ENCODE peak calls at places on chromosomes 5 and 9, in four cellular contexts. V, G, Z and O are unnamed samples.

GRCh38 chr5:59146729-59147128 is 563.9 kb downstream of the RAB3C start:
- DNase-seq in V (no peak), G (no peak), Z (no peak), O (no peak)

GRCh38 chr5:17186271-17186670 is 31.2 kb upstream of the BASP1 start:
- DNase-seq in V (peak; percentile 37), G (no peak), Z (no peak), O (no peak)

GRCh38 chr5:9316041-9316440 is 229.8 kb downstream of the SEMA5A start:
- DNase-seq in V (no peak), G (no peak), Z (no peak), O (no peak)

GRCh38 chr9:129174724-129175514 is 3.1 kb downstream of the IER5L start:
- DNase-seq in V (peak; percentile 90), G (peak; percentile 83), Z (peak; percentile 77), O (peak; percentile 57)

GRCh38 chr9:93079371-93079770 is 16.6 kb upstream of the CARD19 start:
- DNase-seq in V (no peak), G (no peak), Z (no peak), O (no peak)

GRCh38 chr5:79858097-79858723 is 132.9 kb downstream of the MTX3 start:
- DNase-seq in V (peak; percentile 55), G (peak; percentile 65), Z (peak; percentile 94), O (peak; percentile 43)

GRCh38 chr5:104754311-104754995 is 1191.9 kb upstream of the NUDT12 start:
- DNase-seq in V (no peak), G (no peak), Z (no peak), O (no peak)

GRCh38 chr5:74641778-74642542 is 1.4 kb upstream of the ENC1 start:
- DNase-seq in V (peak; percentile 87), G (no peak), Z (peak; percentile 59), O (peak; percentile 62)

GRCh38 chr5:147397616-147398015 is 112.3 kb downstream of the DPYSL3 start:
- DNase-seq in V (no peak), G (no peak), Z (no peak), O (no peak)

GRCh38 chr5:171748720-171749119 is 36.9 kb upstream of the SMIM23 start:
- DNase-seq in V (no peak), G (no peak), Z (no peak), O (no peak)

GRCh38 chr5:56838409-56839039 is 23.2 kb downstream of the MAP3K1 start:
- DNase-seq in V (peak; percentile 74), G (no peak), Z (no peak), O (peak; percentile 33)

GRCh38 chr9:126436545-126437269 is 110.1 kb downstream of the MVB12B start:
- DNase-seq in V (peak; percentile 22), G (no peak), Z (no peak), O (no peak)

GRCh38 chr5:15354011-15354410 is 146.0 kb upstream of the FBXL7 start:
- DNase-seq in V (no peak), G (no peak), Z (no peak), O (no peak)

GRCh38 chr5:122300374-122300773 is 11.7 kb upstream of the SNCAIP start:
- DNase-seq in V (no peak), G (no peak), Z (no peak), O (no peak)

GRCh38 chr5:7856855-7857254 is 5.9 kb upstream of the CFAP90 start:
- DNase-seq in V (peak; percentile 28), G (peak; percentile 34), Z (peak; percentile 56), O (peak; percentile 38)

GRCh38 chr9:121269030-121269887 is 1.3 kb downstream of the GSN start:
- DNase-seq in V (no peak), G (no peak), Z (no peak), O (no peak)

GRCh38 chr9:100489836-100490235 is 16.9 kb downstream of the TMEFF1 start:
- DNase-seq in V (no peak), G (no peak), Z (no peak), O (no peak)

GRCh38 chr5:83524345-83524744 is 52.8 kb downstream of the VCAN start:
- DNase-seq in V (no peak), G (no peak), Z (no peak), O (no peak)
- H3K36me3 ChIP-seq in V (peaks cover 6% of the 10 kb centered on the region), G (no peaks in the 10 kb centered on the region), Z (peaks cover 37% of the 10 kb centered on the region), O (no peaks in the 10 kb centered on the region)

GRCh38 chr5:111551120-111551519 is 38.8 kb upstream of the STARD4 start:
- DNase-seq in V (no peak), G (no peak), Z (no peak), O (no peak)

GRCh38 chr5:111551569-111552275 is 39.4 kb upstream of the STARD4 start:
- DNase-seq in V (no peak), G (no peak), Z (no peak), O (no peak)

GRCh38 chr5:111550282-111551020 is 38.1 kb upstream of the STARD4 start:
- DNase-seq in V (peak; percentile 99), G (peak; percentile 59), Z (peak; percentile 83), O (peak; percentile 63)

GRCh38 chr5:111548312-111548930 is 36.1 kb upstream of the STARD4 start:
- DNase-seq in V (no peak), G (no peak), Z (no peak), O (no peak)

GRCh38 chr5:111548992-111549649 is 36.8 kb upstream of the STARD4 start:
- DNase-seq in V (peak; percentile 38), G (no peak), Z (no peak), O (no peak)
- TF ChIP-seq MAFK in V (peak; percentile 53), G (no peak), Z (no peak), O (no peak)

GRCh38 chr9:132071847-132072507 is 7.7 kb downstream of the MED27 start:
- DNase-seq in V (no peak), G (no peak), Z (no peak), O (no peak)
- H3K36me3 ChIP-seq in V (peaks cover 22% of the 10 kb centered on the region), G (peaks cover 71% of the 10 kb centered on the region), Z (peaks cover 5% of the 10 kb centered on the region), O (peaks cover 22% of the 10 kb centered on the region)

GRCh38 chr5:180644825-180645608 is 4.4 kb downstream of the FLT4 start:
- DNase-seq in V (no peak), G (peak; percentile 45), Z (peak; percentile 45), O (no peak)

GRCh38 chr5:180644129-180644824 is 5.1 kb downstream of the FLT4 start:
- DNase-seq in V (no peak), G (no peak), Z (no peak), O (no peak)

GRCh38 chr5:180641566-180641900 is 7.9 kb downstream of the FLT4 start:
- DNase-seq in V (no peak), G (no peak), Z (peak; percentile 24), O (no peak)

GRCh38 chr5:180642181-180643140 is 6.9 kb downstream of the FLT4 start:
- DNase-seq in V (no peak), G (no peak), Z (peak; percentile 33), O (no peak)

DNA sequence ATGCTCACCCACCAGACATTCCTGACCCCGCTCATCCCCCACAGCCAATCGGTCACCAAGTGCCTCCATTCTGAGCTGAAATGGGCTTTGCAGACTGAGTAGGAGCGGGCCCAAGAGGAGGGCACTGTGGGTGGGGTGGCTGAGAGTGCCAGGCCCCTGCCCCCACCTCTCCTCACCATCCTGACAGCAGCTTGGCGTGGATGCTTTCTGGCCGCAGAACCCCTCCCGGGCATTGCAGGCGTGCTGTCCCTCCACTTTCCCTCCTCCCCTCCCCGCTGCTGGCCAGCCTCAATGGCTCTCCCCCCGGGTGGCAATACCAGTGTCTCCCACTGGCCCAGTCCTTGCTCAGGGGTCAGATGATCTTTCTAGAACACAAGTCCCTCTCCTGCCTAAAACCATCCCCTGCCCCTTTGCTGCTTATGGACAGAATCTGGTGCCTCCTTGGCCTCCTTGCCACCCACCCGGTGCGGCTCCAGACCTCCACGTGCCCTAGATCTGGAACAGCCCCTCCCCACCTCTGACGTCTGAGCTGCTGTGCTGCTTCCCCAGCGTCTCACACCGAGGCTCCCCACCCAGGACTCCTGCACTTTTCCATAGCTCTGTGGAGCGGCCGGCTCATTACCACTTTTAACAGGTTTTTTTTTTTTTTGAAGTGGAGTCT is 6.1 kb downstream of the FLT4 start:
- DNase-seq in V (no peak), G (no peak), Z (peak; percentile 44), O (no peak)
- TF ChIP-seq MAFK in V (no peak), G (no peak), Z (no peak), O (no peak)

DNA sequence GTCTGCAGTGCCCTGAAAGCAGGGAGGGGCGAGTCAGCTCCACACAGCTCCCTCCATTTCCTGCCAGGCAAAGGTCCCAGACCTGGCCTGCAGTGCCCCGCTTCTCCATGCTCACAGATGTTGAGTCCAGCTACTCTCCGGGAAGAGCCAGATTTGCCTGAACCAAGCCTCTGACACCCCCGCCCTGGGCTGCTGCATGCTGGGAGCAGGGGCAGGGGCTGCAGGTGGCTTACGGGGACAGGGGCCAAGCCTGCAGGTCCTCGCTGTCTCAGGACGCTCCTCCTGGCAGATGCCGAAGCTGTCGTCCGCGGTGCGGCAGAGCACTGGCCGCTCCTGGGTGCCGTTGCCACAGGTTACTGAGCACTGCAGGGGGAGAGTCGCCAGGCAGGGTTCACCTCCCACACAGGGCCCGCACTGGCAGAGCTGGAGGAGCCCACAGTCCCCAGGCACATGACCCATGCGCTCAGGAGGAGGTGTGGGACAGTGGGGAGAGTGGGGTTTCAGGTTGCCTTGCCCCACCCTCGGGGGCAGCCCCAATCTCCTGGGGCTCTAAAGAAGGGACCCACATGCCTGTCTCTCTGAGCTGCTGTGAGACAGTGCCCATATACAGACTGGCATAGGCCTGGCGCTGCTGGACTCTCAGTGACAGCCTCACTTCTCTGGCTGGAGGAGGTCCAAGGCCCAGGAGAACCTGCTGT is 62.4 kb downstream of the ZNF354C start:
- DNase-seq in V (no peak), G (no peak), Z (peak; percentile 22), O (no peak)
- H3K36me3 ChIP-seq in V (peaks cover 31% of the 10 kb centered on the region), G (no peaks in the 10 kb centered on the region), Z (peaks cover 2% of the 10 kb centered on the region), O (no peaks in the 10 kb centered on the region)

GRCh38 chr5:157245477-157245876 is 20.4 kb upstream of the CYFIP2 start:
- DNase-seq in V (no peak), G (no peak), Z (no peak), O (no peak)
- TF ChIP-seq MAFK in V (no peak), G (no peak), Z (peak; percentile 8), O (peak; percentile 4)

DNA sequence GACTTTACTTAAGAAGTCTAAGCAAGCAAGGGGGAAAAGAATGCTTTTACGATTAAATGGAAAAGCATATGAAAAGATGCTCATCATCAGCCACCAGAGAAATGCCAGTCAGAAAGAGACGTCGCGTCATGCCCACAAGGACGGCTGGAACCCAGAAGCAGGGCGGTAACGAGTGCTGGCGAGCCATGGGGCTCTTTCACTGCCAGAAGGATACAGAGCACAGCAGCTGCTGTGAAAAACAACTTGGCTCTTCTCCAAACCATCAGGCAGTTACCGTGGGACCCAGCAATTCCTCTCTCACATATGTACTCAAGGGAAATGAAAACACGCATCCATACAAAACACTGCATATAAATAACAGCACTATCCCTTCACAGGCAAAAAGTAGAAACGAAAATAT is 95.5 kb downstream of the CAMSAP1 start:
- DNase-seq in V (peak; percentile 5), G (no peak), Z (no peak), O (no peak)
- H3K36me3 ChIP-seq in V (peaks cover 53% of the 10 kb centered on the region), G (peaks cover 67% of the 10 kb centered on the region), Z (peaks cover 41% of the 10 kb centered on the region), O (peaks cover 18% of the 10 kb centered on the region)